ENCODE peak calls at places on chromosomes 12 and 14, in nine cellular contexts. N is AML-193; T is posterior cingulate gyrus; G is epithelial cell of esophagus; R is glomerular endothelial cell; B is ecto neural progenitor cell; A is stimulated activated CD8-positive, alpha-beta memory T cell treated with anti-CD3 and anti-CD28 coated beads, Interleukin-15, amount 100 ng/mL, for 24 hours; Q is EH; D is heart right ventricle. K is an unnamed sample.

GRCh38 chr12:97552410-97553050 is 89.9 kb downstream of the RMST start:
- DNase-seq in N (no peak), T (no peak), G (peak; percentile 30), R (no peak), B (no peak), A (no peak), Q (no peak), D (no peak), K (no peak)

GRCh38 chr12:64882687-64883086 is 58.2 kb downstream of the TBC1D30 start:
- DNase-seq in N (no peak), T (no peak), G (no peak), R (no peak), B (no peak), A (no peak), Q (no peak), D (no peak), K (no peak)

GRCh38 chr12:122523280-122523679 is 3.5 kb downstream of the RSRC2 start:
- DNase-seq in N (peak; percentile 37), T (no peak), G (peak; percentile 63), R (no peak), B (no peak), A (no peak), Q (peak; percentile 86), D (no peak), K (no peak)

GRCh38 chr12:93025145-93026103 is 96.3 kb upstream of the EEA1 start:
- DNase-seq in N (peak; percentile 48), T (no peak), G (peak; percentile 78), R (peak; percentile 66), B (no peak), A (no peak), Q (peak; percentile 71), D (peak; percentile 28), K (no peak)

GRCh38 chr14:54901380-54902142 is 1.1 kb downstream of the GCH1 start:
- DNase-seq in N (no peak), T (no peak), G (peak; percentile 24), R (no peak), B (no peak), A (no peak), Q (no peak), D (peak; percentile 10), K (peak; percentile 24)

GRCh38 chr12:77599782-77600491 is 230.8 kb upstream of the NAV3 start:
- DNase-seq in N (no peak), T (no peak), G (no peak), R (no peak), B (no peak), A (no peak), Q (no peak), D (no peak), K (no peak)

GRCh38 chr14:68181395-68182326 is 362.1 kb downstream of the RAD51B start:
- DNase-seq in N (no peak), T (no peak), G (peak; percentile 51), R (no peak), B (no peak), A (no peak), Q (peak; percentile 63), D (no peak), K (no peak)

GRCh38 chr14:49405291-49405690 is 180.9 kb downstream of the RPS29 start:
- DNase-seq in N (no peak), T (no peak), G (peak; percentile 58), R (no peak), B (no peak), A (no peak), Q (peak; percentile 34), D (no peak), K (no peak)

GRCh38 chr12:38638401-38638800 is 267.0 kb downstream of the CPNE8 start:
- DNase-seq in N (no peak), T (no peak), G (peak; percentile 66), R (no peak), B (no peak), A (no peak), Q (no peak), D (no peak), K (no peak)

GRCh38 chr14:24013654-24014514 is 25.2 kb downstream of the DHRS4L2 start:
- DNase-seq in N (peak; percentile 82), T (no peak), G (peak; percentile 78), R (peak; percentile 54), B (peak; percentile 56), A (no peak), Q (peak; percentile 75), D (peak; percentile 53), K (peak; percentile 69)

GRCh38 chr14:100586520-100587247 is 533 bp downstream of the BEGAIN start:
- DNase-seq in N (no peak), T (peak; percentile 36), G (peak; percentile 64), R (no peak), B (no peak), A (no peak), Q (peak; percentile 15), D (no peak), K (peak; percentile 35)

GRCh38 chr14:35343709-35344474 is 51.7 kb downstream of the PSMA6 start:
- DNase-seq in N (no peak), T (no peak), G (no peak), R (no peak), B (no peak), A (no peak), Q (no peak), D (no peak), K (no peak)

GRCh38 chr12:47813491-47814196 is 6.1 kb downstream of the HDAC7 start:
- DNase-seq in N (peak; percentile 54), T (no peak), G (no peak), R (no peak), B (peak; percentile 76), A (no peak), Q (peak; percentile 60), D (peak; percentile 61), K (no peak)

GRCh38 chr12:52337054-52337453 is 15.9 kb upstream of the KRT83 start:
- DNase-seq in N (no peak), T (no peak), G (peak; percentile 33), R (no peak), B (no peak), A (no peak), Q (peak; percentile 15), D (no peak), K (no peak)

GRCh38 chr12:107105410-107105703 is 12.0 kb upstream of the CRY1 start:
- DNase-seq in N (no peak), T (no peak), G (no peak), R (no peak), B (no peak), A (no peak), Q (no peak), D (no peak), K (no peak)

GRCh38 chr14:90626550-90626949 is 189.7 kb downstream of the TTC7B start:
- DNase-seq in N (no peak), T (no peak), G (peak; percentile 28), R (no peak), B (no peak), A (no peak), Q (no peak), D (no peak), K (no peak)

GRCh38 chr12:19794116-19794515 is 354.8 kb downstream of the AEBP2 start:
- DNase-seq in N (no peak), T (no peak), G (no peak), R (no peak), B (no peak), A (no peak), Q (no peak), D (no peak), K (no peak)

GRCh38 chr12:3538691-3539030 is 47.7 kb downstream of the PRMT8 start:
- DNase-seq in N (no peak), T (no peak), G (no peak), R (no peak), B (peak; percentile 42), A (no peak), Q (no peak), D (no peak), K (no peak)

GRCh38 chr14:29749327-29749726 is 178.3 kb downstream of the PRKD1 start:
- DNase-seq in N (no peak), T (no peak), G (no peak), R (no peak), B (no peak), A (no peak), Q (peak; percentile 83), D (no peak), K (no peak)

GRCh38 chr12:15899282-15899870 is 11.8 kb upstream of the DERA start:
- DNase-seq in N (peak; percentile 38), T (no peak), G (peak; percentile 34), R (no peak), B (no peak), A (no peak), Q (peak; percentile 47), D (no peak), K (no peak)

GRCh38 chr14:91290986-91291385 is 46.5 kb upstream of the GPR68 start:
- DNase-seq in N (no peak), T (no peak), G (no peak), R (no peak), B (no peak), A (no peak), Q (no peak), D (no peak), K (no peak)

GRCh38 chr14:69614592-69614991 is 3.2 kb downstream of the SUSD6 start:
- DNase-seq in N (peak; percentile 88), T (no peak), G (no peak), R (no peak), B (no peak), A (no peak), Q (no peak), D (peak; percentile 36), K (no peak)

GRCh38 chr14:23578560-23579310 is at the start of gene JPH4:
- DNase-seq in N (no peak), T (peak; percentile 79), G (no peak), R (no peak), B (peak; percentile 72), A (no peak), Q (peak; percentile 25), D (no peak), K (no peak)

K was measured in DND-41.